ENCODE peak calls at places on chromosome 4, in eight cellular contexts. S is fibroblast of lung, A is GM23338, F is A673, R is mammary epithelial cell, L is PC-3, W is MM.1S, Y is HCT116. C is an unnamed sample.
A peak's percentile ranks its signal among the peaks of the same experiment; 100 is the strongest.

GRCh38 chr4:173524218-173525117 is 5.6 kb downstream of the HAND2 start:
- DNase-seq in S (no peak), A (peak; percentile 5), F (no peak), R (no peak), L (no peak), W (no peak), Y (no peak), C (no peak)

GRCh38 chr4:87423313-87424031 is 1.1 kb downstream of the NUDT9 start:
- DNase-seq in S (no peak), A (no peak), F (no peak), R (peak; percentile 55), L (no peak), W (peak; percentile 38), Y (no peak), C (no peak)

GRCh38 chr4:112765317-112765989 is 128.5 kb downstream of the LARP7 start:
- DNase-seq in S (peak; percentile 12), A (peak; percentile 88), F (peak; percentile 79), R (no peak), L (peak; percentile 26), W (peak; percentile 46), Y (peak; percentile 43), C (no peak)

GRCh38 chr4:176545886-176546285 is 226.1 kb downstream of the SPCS3 start:
- DNase-seq in S (peak; percentile 40), A (no peak), F (no peak), R (no peak), L (no peak), W (no peak), Y (no peak), C (no peak)

GRCh38 chr4:142449771-142450373 is 396.2 kb downstream of the INPP4B start:
- DNase-seq in S (peak; percentile 34), A (no peak), F (no peak), R (no peak), L (no peak), W (no peak), Y (no peak), C (no peak)

GRCh38 chr4:37673523-37674192 is 12.5 kb downstream of the RELL1 start:
- DNase-seq in S (no peak), A (no peak), F (no peak), R (no peak), L (no peak), W (no peak), Y (no peak), C (no peak)

GRCh38 chr4:55096045-55096444 is 29.4 kb downstream of the KDR start:
- DNase-seq in S (no peak), A (no peak), F (no peak), R (no peak), L (no peak), W (no peak), Y (no peak), C (no peak)

GRCh38 chr4:76570141-76570989 is 135.3 kb downstream of the SHROOM3 start:
- DNase-seq in S (peak; percentile 89), A (no peak), F (no peak), R (peak; percentile 52), L (peak; percentile 86), W (no peak), Y (no peak), C (no peak)

GRCh38 chr4:150570862-150571261 is 11.1 kb upstream of the MAB21L2 start:
- DNase-seq in S (no peak), A (no peak), F (peak; percentile 26), R (no peak), L (no peak), W (no peak), Y (no peak), C (no peak)

GRCh38 chr4:147596976-147597375 is 20.2 kb upstream of the TMEM184C start:
- DNase-seq in S (peak; percentile 90), A (no peak), F (peak; percentile 72), R (peak; percentile 64), L (peak; percentile 90), W (no peak), Y (no peak), C (no peak)

GRCh38 chr4:80187677-80188076 is 9.6 kb upstream of the PRDM8 start:
- DNase-seq in S (no peak), A (no peak), F (no peak), R (no peak), L (no peak), W (no peak), Y (no peak), C (no peak)

GRCh38 chr4:19025031-19025430 is 1003.5 kb upstream of the LCORL start:
- DNase-seq in S (peak; percentile 62), A (no peak), F (no peak), R (peak; percentile 9), L (no peak), W (no peak), Y (no peak), C (no peak)

GRCh38 chr4:186554485-186554884 is 882 bp downstream of the MTNR1A start:
- DNase-seq in S (peak; percentile 23), A (peak; percentile 76), F (peak; percentile 68), R (peak; percentile 33), L (peak; percentile 46), W (no peak), Y (peak; percentile 37), C (no peak)

GRCh38 chr4:151362404-151363164 is 37.2 kb upstream of the SH3D19 start:
- DNase-seq in S (peak; percentile 67), A (peak; percentile 95), F (peak; percentile 89), R (peak; percentile 75), L (peak; percentile 88), W (peak; percentile 76), Y (peak; percentile 76), C (peak; percentile 32)

GRCh38 chr4:172802041-172802440 is 366.6 kb upstream of the GALNT7 start:
- DNase-seq in S (no peak), A (no peak), F (no peak), R (no peak), L (no peak), W (no peak), Y (no peak), C (no peak)

GRCh38 chr4:6986067-6986780 is 56.9 kb upstream of the TADA2B start:
- DNase-seq in S (peak; percentile 83), A (peak; percentile 44), F (peak; percentile 46), R (peak; percentile 26), L (peak; percentile 25), W (no peak), Y (no peak), C (no peak)

GRCh38 chr4:125461676-125462363 is 147.1 kb downstream of the FAT4 start:
- DNase-seq in S (no peak), A (no peak), F (peak; percentile 23), R (no peak), L (no peak), W (peak; percentile 61), Y (no peak), C (no peak)
- TF ChIP-seq EZH2 in S (no peak), A (no peak), F (no peak), R (no peak), L (no peak), W (no peak), Y (no peak), C (no peak)

DNA sequence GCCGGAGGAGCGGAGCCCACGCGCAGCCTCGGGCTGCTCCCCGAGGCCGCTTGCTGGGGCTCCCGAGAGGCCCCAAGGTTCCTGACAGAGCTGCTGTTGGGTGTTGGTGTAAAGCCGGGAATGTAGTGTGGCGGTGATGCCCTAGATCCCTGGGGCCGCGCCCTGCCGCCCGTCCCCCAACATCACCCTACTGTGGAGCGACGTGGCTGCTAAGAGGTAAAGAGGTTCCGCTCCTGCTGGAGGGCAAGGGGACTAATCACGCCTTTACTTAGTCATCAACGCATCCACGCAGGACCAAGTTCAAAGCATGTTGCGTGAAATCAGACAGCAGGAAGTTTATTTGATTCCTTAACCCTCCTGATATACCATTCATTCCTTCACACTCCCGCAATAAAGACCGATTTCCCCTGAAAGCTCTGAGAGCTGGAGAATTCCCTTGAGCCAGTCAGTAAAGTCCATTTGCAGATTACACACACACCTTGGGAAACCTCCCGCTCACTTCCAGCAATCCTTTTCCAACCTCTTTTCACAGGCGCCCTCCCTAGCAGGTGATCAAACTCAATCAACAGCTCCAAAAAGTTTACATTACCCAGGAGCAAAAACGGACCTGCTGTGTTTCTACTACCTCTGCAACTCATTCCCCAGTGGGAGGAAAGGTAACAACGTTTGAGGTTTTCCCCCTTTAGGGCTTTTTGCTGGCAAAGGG is 578 bp upstream of the GABRA2 start:
- DNase-seq in S (no peak), A (peak; percentile 47), F (no peak), R (no peak), L (no peak), W (no peak), Y (no peak), C (no peak)
- TF ChIP-seq EZH2 in S (peak; percentile 70), A (peak; percentile 61), F (peak; percentile 53), R (peak; percentile 100), L (no peak), W (no peak), Y (no peak), C (peak; percentile 98)

GRCh38 chr4:84481077-84481878 is 17.8 kb downstream of the NKX6-1 start:
- DNase-seq in S (no peak), A (peak; percentile 52), F (no peak), R (no peak), L (no peak), W (no peak), Y (no peak), C (no peak)

GRCh38 chr4:84480082-84480481 is 19.0 kb downstream of the NKX6-1 start:
- DNase-seq in S (no peak), A (peak; percentile 41), F (no peak), R (no peak), L (no peak), W (no peak), Y (no peak), C (no peak)

GRCh38 chr4:84483738-84484137 is 15.4 kb downstream of the NKX6-1 start:
- DNase-seq in S (no peak), A (peak; percentile 61), F (no peak), R (no peak), L (no peak), W (no peak), Y (no peak), C (no peak)

GRCh38 chr4:84482564-84483563 is 16.2 kb downstream of the NKX6-1 start:
- DNase-seq in S (no peak), A (peak; percentile 94), F (no peak), R (peak; percentile 33), L (no peak), W (no peak), Y (no peak), C (no peak)

GRCh38 chr4:84481879-84482245 is 17.2 kb downstream of the NKX6-1 start:
- DNase-seq in S (no peak), A (no peak), F (peak; percentile 21), R (no peak), L (no peak), W (no peak), Y (no peak), C (no peak)
- TF ChIP-seq EZH2 in S (peak; percentile 62), A (peak; percentile 73), F (no peak), R (peak; percentile 72), L (no peak), W (no peak), Y (no peak), C (no peak)

DNA sequence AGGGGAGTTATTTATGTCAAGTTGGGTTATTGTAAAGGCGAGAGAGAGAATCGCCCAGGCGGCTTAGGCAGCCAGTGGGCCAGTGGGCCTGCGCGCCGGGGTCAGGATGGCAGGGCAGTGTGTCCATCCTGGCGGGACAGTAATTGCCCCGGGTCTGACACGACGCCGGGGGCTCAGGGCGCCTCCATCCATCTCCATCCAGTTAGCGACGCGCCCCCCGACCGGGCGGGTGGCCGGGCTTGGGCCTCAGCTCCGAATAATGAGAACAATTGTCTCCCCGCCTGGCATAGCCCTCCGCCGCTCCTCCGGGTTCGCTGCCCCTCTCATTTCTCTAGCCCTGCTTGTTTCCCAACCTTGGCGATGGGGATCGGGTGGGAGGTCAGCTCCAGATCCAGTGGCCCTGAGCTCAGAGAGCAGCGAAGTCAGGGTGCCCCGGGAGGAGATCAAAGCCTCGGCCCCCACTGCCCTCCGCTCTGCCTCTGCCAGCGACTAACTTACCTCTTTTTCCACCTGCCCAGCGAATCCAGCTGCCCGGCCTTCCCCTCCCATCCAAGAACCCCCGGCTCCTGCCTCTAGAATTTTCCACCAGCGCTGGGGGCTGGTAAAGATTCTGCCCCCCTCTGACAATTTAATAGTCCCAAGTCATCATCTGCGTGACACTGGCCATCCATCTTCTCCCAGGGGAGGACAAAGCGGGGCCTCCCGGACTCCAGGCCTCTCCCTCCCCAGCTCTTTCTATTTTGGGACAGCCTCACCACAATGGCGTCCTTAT is 56.9 kb upstream of the TMEM33 start:
- DNase-seq in S (no peak), A (peak; percentile 51), F (no peak), R (no peak), L (no peak), W (no peak), Y (no peak), C (no peak)
- TF ChIP-seq EZH2 in S (no peak), A (peak; percentile 65), F (no peak), R (no peak), L (no peak), W (no peak), Y (no peak), C (no peak)